ENCODE peak calls at places on chromosomes 6 and 20, in seven cellular contexts. F, M, Q, E, C, G and Y are unnamed samples.

GRCh38 chr20:63363013-63363957 is 2.1 kb upstream of the CHRNA4 start:
- DNase-seq in F (no peak), M (no peak), Q (no peak), E (no peak), C (no peak), G (no peak), Y (no peak)

GRCh38 chr6:15152720-15153119 is 93.1 kb upstream of the JARID2 start:
- DNase-seq in F (no peak), M (no peak), Q (no peak), E (no peak), C (no peak), G (no peak), Y (no peak)

GRCh38 chr20:45467861-45468260 is 1.7 kb upstream of the WFDC2 start:
- DNase-seq in F (no peak), M (no peak), Q (no peak), E (peak), C (no peak), G (no peak), Y (no peak)

GRCh38 chr6:136784910-136785746 is 7.1 kb downstream of the MAP3K5 start:
- DNase-seq in F (peak), M (no peak), Q (peak), E (no peak), C (peak), G (peak), Y (peak)

GRCh38 chr6:165096868-165097267 is 212.5 kb downstream of the C6orf118 start:
- DNase-seq in F (no peak), M (no peak), Q (no peak), E (no peak), C (no peak), G (peak), Y (no peak)

GRCh38 chr6:158374020-158374419 is 61.8 kb downstream of the TULP4 start:
- DNase-seq in F (no peak), M (no peak), Q (no peak), E (no peak), C (no peak), G (peak), Y (no peak)

GRCh38 chr20:44945261-44945660 is 14.9 kb downstream of the TOMM34 start:
- DNase-seq in F (no peak), M (no peak), Q (no peak), E (no peak), C (no peak), G (no peak), Y (no peak)

GRCh38 chr20:57381596-57382503 is 9.3 kb upstream of the RBM38 start:
- DNase-seq in F (peak), M (no peak), Q (peak), E (peak), C (peak), G (peak), Y (peak)

GRCh38 chr20:10322073-10323012 is 103.7 kb downstream of the SNAP25 start:
- DNase-seq in F (no peak), M (no peak), Q (no peak), E (peak), C (no peak), G (no peak), Y (no peak)

GRCh38 chr6:167238694-167239467 is 52.2 kb upstream of the UNC93A start:
- DNase-seq in F (no peak), M (no peak), Q (no peak), E (peak), C (no peak), G (no peak), Y (no peak)

GRCh38 chr6:35445691-35446090 is 6.4 kb upstream of the FANCE start:
- DNase-seq in F (no peak), M (no peak), Q (peak), E (no peak), C (no peak), G (peak), Y (no peak)

GRCh38 chr20:23449400-23449799 is 3.3 kb downstream of the CST11 start:
- DNase-seq in F (no peak), M (no peak), Q (peak), E (no peak), C (no peak), G (peak), Y (no peak)

GRCh38 chr6:40349092-40349491 is 238.1 kb downstream of the LRFN2 start:
- DNase-seq in F (no peak), M (no peak), Q (no peak), E (no peak), C (peak), G (no peak), Y (no peak)

GRCh38 chr20:50891138-50891537 is 40.1 kb downstream of the ADNP start:
- DNase-seq in F (no peak), M (no peak), Q (no peak), E (no peak), C (no peak), G (peak), Y (no peak)

GRCh38 chr6:108113557-108114519 is 39.3 kb upstream of the OSTM1 start:
- DNase-seq in F (no peak), M (no peak), Q (no peak), E (peak), C (no peak), G (peak), Y (no peak)

GRCh38 chr6:70394518-70395300 is 18.6 kb upstream of the FAM135A start:
- DNase-seq in F (no peak), M (no peak), Q (no peak), E (no peak), C (no peak), G (no peak), Y (no peak)

GRCh38 chr6:160256445-160256844 is 2.2 kb downstream of the SLC22A2 start:
- DNase-seq in F (no peak), M (no peak), Q (no peak), E (no peak), C (no peak), G (no peak), Y (no peak)

GRCh38 chr6:111625511-111626331 is 20.0 kb upstream of the TRAF3IP2 start:
- DNase-seq in F (peak), M (no peak), Q (no peak), E (peak), C (no peak), G (peak), Y (peak)

GRCh38 chr20:50543326-50543725 is 33.1 kb downstream of the PTPN1 start:
- DNase-seq in F (no peak), M (no peak), Q (no peak), E (no peak), C (no peak), G (no peak), Y (no peak)

GRCh38 chr20:58883243-58883691 is 30.8 kb downstream of the GNAS start:
- DNase-seq in F (no peak), M (no peak), Q (no peak), E (no peak), C (no peak), G (no peak), Y (no peak)

GRCh38 chr6:132118144-132118543 is 167.0 kb upstream of the CCN2 start:
- DNase-seq in F (no peak), M (no peak), Q (no peak), E (no peak), C (no peak), G (no peak), Y (no peak)

GRCh38 chr6:143952947-143953346 is 55.1 kb downstream of the PLAGL1 start:
- DNase-seq in F (no peak), M (no peak), Q (no peak), E (no peak), C (no peak), G (no peak), Y (no peak)

GRCh38 chr6:150579611-150580010 is 20.1 kb upstream of the PLEKHG1 start:
- DNase-seq in F (no peak), M (no peak), Q (no peak), E (no peak), C (no peak), G (no peak), Y (peak)

GRCh38 chr6:273441-274111 is 18.7 kb upstream of the DUSP22 start:
- DNase-seq in F (no peak), M (no peak), Q (no peak), E (no peak), C (no peak), G (peak), Y (no peak)

GRCh38 chr6:2478200-2478599 is 232.8 kb upstream of the GMDS start:
- DNase-seq in F (no peak), M (no peak), Q (no peak), E (no peak), C (no peak), G (peak), Y (peak)

GRCh38 chr6:45148711-45149341 is 179.3 kb upstream of the RUNX2 start:
- DNase-seq in F (no peak), M (no peak), Q (no peak), E (no peak), C (no peak), G (peak), Y (no peak)

GRCh38 chr20:10263385-10264165 is 44.9 kb downstream of the SNAP25 start:
- DNase-seq in F (no peak), M (no peak), Q (no peak), E (no peak), C (no peak), G (no peak), Y (no peak)